ENCODE peak calls at places on chromosomes 5 and 9, in eight cellular contexts. One of them, this sample, is unnamed.

GRCh38 chr5:148072207-148072606 is 8.4 kb downstream of the SPINK5 start:
- DNase-seq in Caki2: no peak
- DNase-seq in ecto neural progenitor cell: no peak
- DNase-seq in T1000: no peak
- DNase-seq in substantia nigra: no peak
- DNase-seq in prostate gland: no peak
- DNase-seq in naive thymus-derived CD8-positive, alpha-beta T cell: no peak
- DNase-seq in Calu3: no peak
- DNase-seq in this sample: no peak

GRCh38 chr9:22308177-22308576 is 138.4 kb upstream of the DMRTA1 start:
- DNase-seq in Caki2: peak
- DNase-seq in ecto neural progenitor cell: no peak
- DNase-seq in T1000: no peak
- DNase-seq in substantia nigra: no peak
- DNase-seq in prostate gland: no peak
- DNase-seq in naive thymus-derived CD8-positive, alpha-beta T cell: no peak
- DNase-seq in Calu3: peak
- DNase-seq in this sample: no peak

GRCh38 chr9:21121079-21121478 is 20.6 kb downstream of the IFNW1 start:
- DNase-seq in Caki2: no peak
- DNase-seq in ecto neural progenitor cell: no peak
- DNase-seq in T1000: no peak
- DNase-seq in substantia nigra: no peak
- DNase-seq in prostate gland: no peak
- DNase-seq in naive thymus-derived CD8-positive, alpha-beta T cell: no peak
- DNase-seq in Calu3: no peak
- DNase-seq in this sample: no peak

GRCh38 chr9:10875752-10876151 is 262.9 kb upstream of the PTPRD start:
- DNase-seq in Caki2: no peak
- DNase-seq in ecto neural progenitor cell: no peak
- DNase-seq in T1000: no peak
- DNase-seq in substantia nigra: no peak
- DNase-seq in prostate gland: no peak
- DNase-seq in naive thymus-derived CD8-positive, alpha-beta T cell: no peak
- DNase-seq in Calu3: no peak
- DNase-seq in this sample: no peak

GRCh38 chr9:16627967-16628366 is 242.5 kb downstream of the BNC2 start:
- DNase-seq in Caki2: no peak
- DNase-seq in ecto neural progenitor cell: no peak
- DNase-seq in T1000: peak
- DNase-seq in substantia nigra: no peak
- DNase-seq in prostate gland: no peak
- DNase-seq in naive thymus-derived CD8-positive, alpha-beta T cell: no peak
- DNase-seq in Calu3: no peak
- DNase-seq in this sample: no peak

GRCh38 chr5:116371935-116372334 is 202.7 kb downstream of the SEMA6A start:
- DNase-seq in Caki2: no peak
- DNase-seq in ecto neural progenitor cell: no peak
- DNase-seq in T1000: no peak
- DNase-seq in substantia nigra: no peak
- DNase-seq in prostate gland: no peak
- DNase-seq in naive thymus-derived CD8-positive, alpha-beta T cell: no peak
- DNase-seq in Calu3: no peak
- DNase-seq in this sample: peak

GRCh38 chr5:157252741-157253465 is 13.0 kb upstream of the CYFIP2 start:
- DNase-seq in Caki2: no peak
- DNase-seq in ecto neural progenitor cell: no peak
- DNase-seq in T1000: no peak
- DNase-seq in substantia nigra: no peak
- DNase-seq in prostate gland: no peak
- DNase-seq in naive thymus-derived CD8-positive, alpha-beta T cell: peak
- DNase-seq in Calu3: no peak
- DNase-seq in this sample: no peak

GRCh38 chr9:477146-477545 is 262.5 kb downstream of the DOCK8 start:
- DNase-seq in Caki2: peak
- DNase-seq in ecto neural progenitor cell: no peak
- DNase-seq in T1000: no peak
- DNase-seq in substantia nigra: no peak
- DNase-seq in prostate gland: no peak
- DNase-seq in naive thymus-derived CD8-positive, alpha-beta T cell: no peak
- DNase-seq in Calu3: no peak
- DNase-seq in this sample: no peak

GRCh38 chr5:160197341-160198147 is 31.8 kb upstream of the FABP6 start:
- DNase-seq in Caki2: no peak
- DNase-seq in ecto neural progenitor cell: peak
- DNase-seq in T1000: no peak
- DNase-seq in substantia nigra: no peak
- DNase-seq in prostate gland: no peak
- DNase-seq in naive thymus-derived CD8-positive, alpha-beta T cell: no peak
- DNase-seq in Calu3: no peak
- DNase-seq in this sample: peak

GRCh38 chr5:65778126-65778525 is 56.1 kb downstream of the NLN start:
- DNase-seq in Caki2: no peak
- DNase-seq in ecto neural progenitor cell: no peak
- DNase-seq in T1000: no peak
- DNase-seq in substantia nigra: no peak
- DNase-seq in prostate gland: no peak
- DNase-seq in naive thymus-derived CD8-positive, alpha-beta T cell: no peak
- DNase-seq in Calu3: no peak
- DNase-seq in this sample: no peak

GRCh38 chr9:122904466-122904822 is 715 bp downstream of the RC3H2 start:
- DNase-seq in Caki2: no peak
- DNase-seq in ecto neural progenitor cell: no peak
- DNase-seq in T1000: peak
- DNase-seq in substantia nigra: peak
- DNase-seq in prostate gland: no peak
- DNase-seq in naive thymus-derived CD8-positive, alpha-beta T cell: no peak
- DNase-seq in Calu3: peak
- DNase-seq in this sample: peak

GRCh38 chr5:134435525-134435924 is 23.8 kb upstream of the CDKN2AIPNL start:
- DNase-seq in Caki2: peak
- DNase-seq in ecto neural progenitor cell: no peak
- DNase-seq in T1000: no peak
- DNase-seq in substantia nigra: no peak
- DNase-seq in prostate gland: no peak
- DNase-seq in naive thymus-derived CD8-positive, alpha-beta T cell: no peak
- DNase-seq in Calu3: no peak
- DNase-seq in this sample: no peak

GRCh38 chr5:35313296-35313695 is 83.0 kb upstream of the PRLR start:
- DNase-seq in Caki2: no peak
- DNase-seq in ecto neural progenitor cell: no peak
- DNase-seq in T1000: peak
- DNase-seq in substantia nigra: no peak
- DNase-seq in prostate gland: no peak
- DNase-seq in naive thymus-derived CD8-positive, alpha-beta T cell: no peak
- DNase-seq in Calu3: no peak
- DNase-seq in this sample: peak

GRCh38 chr5:40755093-40755406 is 711 bp downstream of the TTC33 start:
- DNase-seq in Caki2: peak
- DNase-seq in ecto neural progenitor cell: peak
- DNase-seq in T1000: peak
- DNase-seq in substantia nigra: peak
- DNase-seq in prostate gland: peak
- DNase-seq in naive thymus-derived CD8-positive, alpha-beta T cell: peak
- DNase-seq in Calu3: peak
- DNase-seq in this sample: peak

GRCh38 chr5:92775711-92776615 is 805.1 kb downstream of the NR2F1-AS1 start:
- DNase-seq in Caki2: no peak
- DNase-seq in ecto neural progenitor cell: no peak
- DNase-seq in T1000: no peak
- DNase-seq in substantia nigra: no peak
- DNase-seq in prostate gland: no peak
- DNase-seq in naive thymus-derived CD8-positive, alpha-beta T cell: no peak
- DNase-seq in Calu3: no peak
- DNase-seq in this sample: no peak

GRCh38 chr5:33824516-33825195 is 67.1 kb downstream of the ADAMTS12 start:
- DNase-seq in Caki2: no peak
- DNase-seq in ecto neural progenitor cell: no peak
- DNase-seq in T1000: no peak
- DNase-seq in substantia nigra: peak
- DNase-seq in prostate gland: no peak
- DNase-seq in naive thymus-derived CD8-positive, alpha-beta T cell: no peak
- DNase-seq in Calu3: no peak
- DNase-seq in this sample: peak

GRCh38 chr5:113166710-113167366 is 190.2 kb downstream of the DCP2 start:
- DNase-seq in Caki2: peak
- DNase-seq in ecto neural progenitor cell: no peak
- DNase-seq in T1000: peak
- DNase-seq in substantia nigra: no peak
- DNase-seq in prostate gland: no peak
- DNase-seq in naive thymus-derived CD8-positive, alpha-beta T cell: no peak
- DNase-seq in Calu3: no peak
- DNase-seq in this sample: no peak

GRCh38 chr9:81497096-81497495 is 192.3 kb downstream of the TLE1 start:
- DNase-seq in Caki2: no peak
- DNase-seq in ecto neural progenitor cell: no peak
- DNase-seq in T1000: no peak
- DNase-seq in substantia nigra: no peak
- DNase-seq in prostate gland: no peak
- DNase-seq in naive thymus-derived CD8-positive, alpha-beta T cell: no peak
- DNase-seq in Calu3: no peak
- DNase-seq in this sample: no peak

GRCh38 chr5:143550985-143551630 is 147.6 kb upstream of the NR3C1 start:
- DNase-seq in Caki2: no peak
- DNase-seq in ecto neural progenitor cell: no peak
- DNase-seq in T1000: no peak
- DNase-seq in substantia nigra: no peak
- DNase-seq in prostate gland: no peak
- DNase-seq in naive thymus-derived CD8-positive, alpha-beta T cell: no peak
- DNase-seq in Calu3: no peak
- DNase-seq in this sample: no peak

GRCh38 chr9:109440117-109440515 is 58.0 kb downstream of the PTPN3 start:
- DNase-seq in Caki2: no peak
- DNase-seq in ecto neural progenitor cell: no peak
- DNase-seq in T1000: no peak
- DNase-seq in substantia nigra: no peak
- DNase-seq in prostate gland: no peak
- DNase-seq in naive thymus-derived CD8-positive, alpha-beta T cell: no peak
- DNase-seq in Calu3: no peak
- DNase-seq in this sample: no peak

GRCh38 chr5:106849266-106849665 is 821.5 kb downstream of the EFNA5 start:
- DNase-seq in Caki2: peak
- DNase-seq in ecto neural progenitor cell: no peak
- DNase-seq in T1000: no peak
- DNase-seq in substantia nigra: no peak
- DNase-seq in prostate gland: no peak
- DNase-seq in naive thymus-derived CD8-positive, alpha-beta T cell: no peak
- DNase-seq in Calu3: no peak
- DNase-seq in this sample: no peak

This sample was measured in HL-60.